ENCODE peak calls at places on chromosomes 6 and 20, in five cellular contexts. X is iPS-NIHi11, C is ELR, M is NCI-H1092 treated with DMSO at 0.1 percent for 48 hours, Q is SJSA1. S is an unnamed sample.

GRCh38 chr20:51763965-51764602 is 4.1 kb downstream of the ATP9A start:
- DNase-seq in X (no peak), C (no peak), M (no peak), Q (no peak), S (no peak)

GRCh38 chr6:148137652-148138051 is 205.0 kb upstream of the SASH1 start:
- DNase-seq in X (no peak), C (no peak), M (no peak), Q (no peak), S (no peak)

GRCh38 chr20:58251979-58252591 is 23.6 kb upstream of the ANKRD60 start:
- DNase-seq in X (no peak), C (peak), M (no peak), Q (peak), S (peak)

GRCh38 chr6:67331304-67331703 is 1303.8 kb upstream of the ADGRB3 start:
- DNase-seq in X (no peak), C (no peak), M (no peak), Q (no peak), S (no peak)

GRCh38 chr20:34199183-34199582 is 42.0 kb upstream of the ASIP start:
- DNase-seq in X (no peak), C (no peak), M (no peak), Q (no peak), S (no peak)

GRCh38 chr6:7246401-7247178 is 66.4 kb downstream of the SSR1 start:
- DNase-seq in X (peak), C (no peak), M (no peak), Q (no peak), S (no peak)

GRCh38 chr6:21265264-21266044 is 328.1 kb upstream of the SOX4 start:
- DNase-seq in X (no peak), C (peak), M (no peak), Q (peak), S (no peak)

GRCh38 chr6:156449569-156449968 is 327.6 kb upstream of the ARID1B start:
- DNase-seq in X (no peak), C (no peak), M (no peak), Q (no peak), S (no peak)

GRCh38 chr6:43953256-43953655 is 174.0 kb downstream of the MRPL14 start:
- DNase-seq in X (no peak), C (no peak), M (no peak), Q (no peak), S (no peak)

GRCh38 chr6:25900843-25901242 is 26.8 kb upstream of the SLC17A3 start:
- DNase-seq in X (no peak), C (no peak), M (no peak), Q (no peak), S (no peak)

GRCh38 chr6:28709478-28710349 is 184.0 kb downstream of the GPX5 start:
- DNase-seq in X (peak), C (peak), M (no peak), Q (no peak), S (no peak)

GRCh38 chr6:161135695-161136591 is 137.9 kb downstream of the AGPAT4 start:
- DNase-seq in X (no peak), C (no peak), M (no peak), Q (no peak), S (no peak)

GRCh38 chr20:23270427-23270911 is 80.1 kb upstream of the NXT1 start:
- DNase-seq in X (no peak), C (peak), M (no peak), Q (peak), S (peak)

GRCh38 chr20:34242879-34243278 is 1.7 kb downstream of the ASIP start:
- DNase-seq in X (no peak), C (no peak), M (no peak), Q (no peak), S (no peak)

GRCh38 chr6:111551521-111552231 is 54.0 kb downstream of the TRAF3IP2 start:
- DNase-seq in X (peak), C (no peak), M (peak), Q (peak), S (peak)

GRCh38 chr20:62914970-62915457 is 11.3 kb downstream of the DIDO1 start:
- DNase-seq in X (peak), C (no peak), M (no peak), Q (peak), S (peak)

GRCh38 chr20:19626896-19627295 is 131.2 kb upstream of the RIN2 start:
- DNase-seq in X (no peak), C (peak), M (no peak), Q (no peak), S (no peak)

GRCh38 chr6:112639436-112639835 is 292.3 kb downstream of the RFPL4B start:
- DNase-seq in X (no peak), C (peak), M (no peak), Q (peak), S (peak)

GRCh38 chr6:34063641-34064040 is 82.2 kb downstream of the GRM4 start:
- DNase-seq in X (no peak), C (no peak), M (no peak), Q (no peak), S (no peak)

GRCh38 chr6:55980627-55981211 is 105.3 kb upstream of the BMP5 start:
- DNase-seq in X (peak), C (peak), M (peak), Q (peak), S (peak)

GRCh38 chr6:56655996-56656395 is 13.3 kb upstream of the DST start:
- DNase-seq in X (no peak), C (no peak), M (no peak), Q (no peak), S (peak)

GRCh38 chr6:118514689-118515088 is 33.4 kb upstream of the PLN start:
- DNase-seq in X (no peak), C (no peak), M (no peak), Q (no peak), S (no peak)

GRCh38 chr20:62203378-62204030 is 16.6 kb downstream of the HRH3 start:
- DNase-seq in X (no peak), C (peak), M (no peak), Q (no peak), S (peak)

GRCh38 chr6:57089687-57090457 is at the start of gene ZNF451:
- DNase-seq in X (peak), C (peak), M (peak), Q (peak), S (peak)

GRCh38 chr20:11569163-11569562 is 348.5 kb upstream of the BTBD3 start:
- DNase-seq in X (peak), C (no peak), M (no peak), Q (no peak), S (no peak)

S was measured in dermis blood vessel endothelial cell.